ENCODE peak calls at places on chromosomes 11 and 22, in nine cellular contexts. One of them, this sample, is unnamed.

GRCh38 chr11:67416416-67417335 is 1.2 kb downstream of the CARNS1 start:
- DNase-seq in activated CD4-positive, alpha-beta memory T cell treated with anti-CD3 and anti-CD28 coated beads, Interleukin-2, amount 10 ng/mL, durations not matched to agents 7 days and 5 days: peak
- DNase-seq in midbrain: no peak
- DNase-seq in sciatic nerve: no peak
- DNase-seq in upper lobe of right lung: peak
- DNase-seq in natural killer cell: no peak
- DNase-seq in NCI-H524: no peak
- DNase-seq in lung: peak
- DNase-seq in Right ventricle myocardium superior: peak
- DNase-seq in this sample: no peak

GRCh38 chr22:50016988-50017700 is 4.6 kb upstream of the IL17REL start:
- DNase-seq in sciatic nerve: peak
- DNase-seq in upper lobe of right lung: no peak
- DNase-seq in midbrain: no peak
- DNase-seq in natural killer cell: no peak
- DNase-seq in activated CD4-positive, alpha-beta memory T cell treated with anti-CD3 and anti-CD28 coated beads, Interleukin-2, amount 10 ng/mL, durations not matched to agents 7 days and 5 days: peak
- DNase-seq in Right ventricle myocardium superior: peak
- DNase-seq in lung: no peak
- DNase-seq in NCI-H524: no peak
- DNase-seq in this sample: peak

GRCh38 chr11:132131962-132132361 is 761.5 kb downstream of the NTM start:
- DNase-seq in NCI-H524: no peak
- DNase-seq in Right ventricle myocardium superior: no peak
- DNase-seq in midbrain: no peak
- DNase-seq in natural killer cell: no peak
- DNase-seq in lung: no peak
- DNase-seq in sciatic nerve: no peak
- DNase-seq in upper lobe of right lung: no peak
- DNase-seq in activated CD4-positive, alpha-beta memory T cell treated with anti-CD3 and anti-CD28 coated beads, Interleukin-2, amount 10 ng/mL, durations not matched to agents 7 days and 5 days: no peak
- DNase-seq in this sample: no peak

GRCh38 chr11:126328001-126328390 is 24.1 kb downstream of the DCPS start:
- DNase-seq in upper lobe of right lung: peak
- DNase-seq in natural killer cell: no peak
- DNase-seq in sciatic nerve: no peak
- DNase-seq in Right ventricle myocardium superior: no peak
- DNase-seq in lung: no peak
- DNase-seq in NCI-H524: no peak
- DNase-seq in activated CD4-positive, alpha-beta memory T cell treated with anti-CD3 and anti-CD28 coated beads, Interleukin-2, amount 10 ng/mL, durations not matched to agents 7 days and 5 days: no peak
- DNase-seq in midbrain: no peak
- DNase-seq in this sample: no peak

GRCh38 chr11:326842-327580 is 6.4 kb upstream of the IFITM3 start:
- DNase-seq in natural killer cell: no peak
- DNase-seq in upper lobe of right lung: peak
- DNase-seq in activated CD4-positive, alpha-beta memory T cell treated with anti-CD3 and anti-CD28 coated beads, Interleukin-2, amount 10 ng/mL, durations not matched to agents 7 days and 5 days: peak
- DNase-seq in lung: peak
- DNase-seq in Right ventricle myocardium superior: peak
- DNase-seq in sciatic nerve: peak
- DNase-seq in midbrain: peak
- DNase-seq in NCI-H524: no peak
- DNase-seq in this sample: no peak

GRCh38 chr11:131894615-131895544 is 524.5 kb downstream of the NTM start:
- DNase-seq in lung: no peak
- DNase-seq in midbrain: no peak
- DNase-seq in Right ventricle myocardium superior: peak
- DNase-seq in upper lobe of right lung: no peak
- DNase-seq in activated CD4-positive, alpha-beta memory T cell treated with anti-CD3 and anti-CD28 coated beads, Interleukin-2, amount 10 ng/mL, durations not matched to agents 7 days and 5 days: no peak
- DNase-seq in sciatic nerve: no peak
- DNase-seq in natural killer cell: no peak
- DNase-seq in NCI-H524: no peak
- DNase-seq in this sample: no peak

GRCh38 chr11:111977141-111978027 is 40.2 kb downstream of the DIXDC1 start:
- DNase-seq in sciatic nerve: peak
- DNase-seq in natural killer cell: no peak
- DNase-seq in lung: peak
- DNase-seq in Right ventricle myocardium superior: peak
- DNase-seq in upper lobe of right lung: peak
- DNase-seq in activated CD4-positive, alpha-beta memory T cell treated with anti-CD3 and anti-CD28 coated beads, Interleukin-2, amount 10 ng/mL, durations not matched to agents 7 days and 5 days: peak
- DNase-seq in midbrain: peak
- DNase-seq in NCI-H524: no peak
- DNase-seq in this sample: no peak

GRCh38 chr11:69636512-69636866 is 4.5 kb upstream of the CCND1 start:
- DNase-seq in upper lobe of right lung: peak
- DNase-seq in lung: peak
- DNase-seq in natural killer cell: no peak
- DNase-seq in sciatic nerve: peak
- DNase-seq in midbrain: peak
- DNase-seq in Right ventricle myocardium superior: peak
- DNase-seq in activated CD4-positive, alpha-beta memory T cell treated with anti-CD3 and anti-CD28 coated beads, Interleukin-2, amount 10 ng/mL, durations not matched to agents 7 days and 5 days: no peak
- DNase-seq in NCI-H524: peak
- DNase-seq in this sample: peak

GRCh38 chr11:68036141-68036716 is 2.6 kb upstream of the TCIRG1 start:
- DNase-seq in sciatic nerve: no peak
- DNase-seq in lung: peak
- DNase-seq in activated CD4-positive, alpha-beta memory T cell treated with anti-CD3 and anti-CD28 coated beads, Interleukin-2, amount 10 ng/mL, durations not matched to agents 7 days and 5 days: no peak
- DNase-seq in midbrain: no peak
- DNase-seq in upper lobe of right lung: peak
- DNase-seq in Right ventricle myocardium superior: peak
- DNase-seq in natural killer cell: no peak
- DNase-seq in NCI-H524: no peak
- DNase-seq in this sample: no peak

GRCh38 chr22:37546436-37547248 is 13.6 kb upstream of the CDC42EP1 start:
- DNase-seq in activated CD4-positive, alpha-beta memory T cell treated with anti-CD3 and anti-CD28 coated beads, Interleukin-2, amount 10 ng/mL, durations not matched to agents 7 days and 5 days: no peak
- DNase-seq in Right ventricle myocardium superior: peak
- DNase-seq in sciatic nerve: no peak
- DNase-seq in natural killer cell: no peak
- DNase-seq in upper lobe of right lung: peak
- DNase-seq in lung: no peak
- DNase-seq in NCI-H524: no peak
- DNase-seq in midbrain: peak
- DNase-seq in this sample: no peak

GRCh38 chr11:10806206-10806605 is 2.5 kb downstream of the EIF4G2 start:
- DNase-seq in Right ventricle myocardium superior: no peak
- DNase-seq in natural killer cell: no peak
- DNase-seq in lung: no peak
- DNase-seq in NCI-H524: no peak
- DNase-seq in sciatic nerve: no peak
- DNase-seq in activated CD4-positive, alpha-beta memory T cell treated with anti-CD3 and anti-CD28 coated beads, Interleukin-2, amount 10 ng/mL, durations not matched to agents 7 days and 5 days: no peak
- DNase-seq in upper lobe of right lung: no peak
- DNase-seq in midbrain: no peak
- DNase-seq in this sample: no peak

GRCh38 chr22:41847300-41847699 is 14.4 kb downstream of the SREBF2 start:
- DNase-seq in natural killer cell: no peak
- DNase-seq in sciatic nerve: no peak
- DNase-seq in upper lobe of right lung: no peak
- DNase-seq in activated CD4-positive, alpha-beta memory T cell treated with anti-CD3 and anti-CD28 coated beads, Interleukin-2, amount 10 ng/mL, durations not matched to agents 7 days and 5 days: no peak
- DNase-seq in Right ventricle myocardium superior: no peak
- DNase-seq in midbrain: no peak
- DNase-seq in lung: no peak
- DNase-seq in NCI-H524: no peak
- DNase-seq in this sample: no peak

GRCh38 chr11:73870261-73870660 is 6.4 kb downstream of the COA4 start:
- DNase-seq in natural killer cell: no peak
- DNase-seq in midbrain: no peak
- DNase-seq in activated CD4-positive, alpha-beta memory T cell treated with anti-CD3 and anti-CD28 coated beads, Interleukin-2, amount 10 ng/mL, durations not matched to agents 7 days and 5 days: no peak
- DNase-seq in Right ventricle myocardium superior: no peak
- DNase-seq in NCI-H524: no peak
- DNase-seq in lung: no peak
- DNase-seq in upper lobe of right lung: no peak
- DNase-seq in sciatic nerve: no peak
- DNase-seq in this sample: no peak

GRCh38 chr11:121723261-121723741 is 270.5 kb upstream of the SORL1-AS1 start:
- DNase-seq in midbrain: peak
- DNase-seq in Right ventricle myocardium superior: peak
- DNase-seq in lung: no peak
- DNase-seq in natural killer cell: no peak
- DNase-seq in activated CD4-positive, alpha-beta memory T cell treated with anti-CD3 and anti-CD28 coated beads, Interleukin-2, amount 10 ng/mL, durations not matched to agents 7 days and 5 days: no peak
- DNase-seq in sciatic nerve: peak
- DNase-seq in upper lobe of right lung: no peak
- DNase-seq in NCI-H524: no peak
- DNase-seq in this sample: no peak

GRCh38 chr11:64549969-64550368 is 41.1 kb upstream of the SLC22A12 start:
- DNase-seq in lung: no peak
- DNase-seq in upper lobe of right lung: no peak
- DNase-seq in natural killer cell: no peak
- DNase-seq in sciatic nerve: no peak
- DNase-seq in Right ventricle myocardium superior: no peak
- DNase-seq in NCI-H524: no peak
- DNase-seq in midbrain: no peak
- DNase-seq in activated CD4-positive, alpha-beta memory T cell treated with anti-CD3 and anti-CD28 coated beads, Interleukin-2, amount 10 ng/mL, durations not matched to agents 7 days and 5 days: no peak
- DNase-seq in this sample: no peak

GRCh38 chr11:112440518-112440917 is 179.9 kb upstream of the PLET1 start:
- DNase-seq in upper lobe of right lung: no peak
- DNase-seq in activated CD4-positive, alpha-beta memory T cell treated with anti-CD3 and anti-CD28 coated beads, Interleukin-2, amount 10 ng/mL, durations not matched to agents 7 days and 5 days: no peak
- DNase-seq in sciatic nerve: no peak
- DNase-seq in natural killer cell: no peak
- DNase-seq in midbrain: no peak
- DNase-seq in lung: no peak
- DNase-seq in Right ventricle myocardium superior: no peak
- DNase-seq in NCI-H524: no peak
- DNase-seq in this sample: peak

GRCh38 chr22:49962751-49963646 is 2.4 kb downstream of the PIM3 start:
- DNase-seq in lung: peak
- DNase-seq in midbrain: no peak
- DNase-seq in Right ventricle myocardium superior: peak
- DNase-seq in activated CD4-positive, alpha-beta memory T cell treated with anti-CD3 and anti-CD28 coated beads, Interleukin-2, amount 10 ng/mL, durations not matched to agents 7 days and 5 days: peak
- DNase-seq in NCI-H524: no peak
- DNase-seq in natural killer cell: peak
- DNase-seq in sciatic nerve: peak
- DNase-seq in upper lobe of right lung: peak
- DNase-seq in this sample: no peak

GRCh38 chr22:26313291-26313690 is 115.8 kb upstream of the ASPHD2 start:
- DNase-seq in lung: no peak
- DNase-seq in sciatic nerve: no peak
- DNase-seq in upper lobe of right lung: no peak
- DNase-seq in activated CD4-positive, alpha-beta memory T cell treated with anti-CD3 and anti-CD28 coated beads, Interleukin-2, amount 10 ng/mL, durations not matched to agents 7 days and 5 days: no peak
- DNase-seq in midbrain: no peak
- DNase-seq in natural killer cell: no peak
- DNase-seq in Right ventricle myocardium superior: no peak
- DNase-seq in NCI-H524: no peak
- DNase-seq in this sample: no peak

GRCh38 chr11:94871491-94872185 is 101.7 kb downstream of the CWC15 start:
- DNase-seq in NCI-H524: no peak
- DNase-seq in sciatic nerve: no peak
- DNase-seq in natural killer cell: no peak
- DNase-seq in lung: no peak
- DNase-seq in Right ventricle myocardium superior: no peak
- DNase-seq in upper lobe of right lung: no peak
- DNase-seq in midbrain: no peak
- DNase-seq in activated CD4-positive, alpha-beta memory T cell treated with anti-CD3 and anti-CD28 coated beads, Interleukin-2, amount 10 ng/mL, durations not matched to agents 7 days and 5 days: no peak
- DNase-seq in this sample: no peak

GRCh38 chr22:21632237-21632895 is at the start of gene CCDC116:
- DNase-seq in Right ventricle myocardium superior: peak
- DNase-seq in upper lobe of right lung: peak
- DNase-seq in activated CD4-positive, alpha-beta memory T cell treated with anti-CD3 and anti-CD28 coated beads, Interleukin-2, amount 10 ng/mL, durations not matched to agents 7 days and 5 days: peak
- DNase-seq in NCI-H524: no peak
- DNase-seq in lung: no peak
- DNase-seq in natural killer cell: peak
- DNase-seq in sciatic nerve: no peak
- DNase-seq in midbrain: no peak
- DNase-seq in this sample: no peak

GRCh38 chr22:36540867-36541642 is 12.1 kb upstream of the EIF3D start:
- DNase-seq in lung: no peak
- DNase-seq in sciatic nerve: no peak
- DNase-seq in midbrain: no peak
- DNase-seq in activated CD4-positive, alpha-beta memory T cell treated with anti-CD3 and anti-CD28 coated beads, Interleukin-2, amount 10 ng/mL, durations not matched to agents 7 days and 5 days: no peak
- DNase-seq in Right ventricle myocardium superior: no peak
- DNase-seq in natural killer cell: no peak
- DNase-seq in NCI-H524: no peak
- DNase-seq in upper lobe of right lung: no peak
- DNase-seq in this sample: no peak

GRCh38 chr11:73218106-73218829 is at the start of gene P2RY2:
- DNase-seq in sciatic nerve: peak
- DNase-seq in natural killer cell: peak
- DNase-seq in midbrain: peak
- DNase-seq in lung: peak
- DNase-seq in Right ventricle myocardium superior: peak
- DNase-seq in upper lobe of right lung: peak
- DNase-seq in activated CD4-positive, alpha-beta memory T cell treated with anti-CD3 and anti-CD28 coated beads, Interleukin-2, amount 10 ng/mL, durations not matched to agents 7 days and 5 days: peak
- DNase-seq in NCI-H524: no peak
- DNase-seq in this sample: no peak

GRCh38 chr11:82906931-82907330 is 5.4 kb downstream of the DDIAS start:
- DNase-seq in lung: no peak
- DNase-seq in midbrain: no peak
- DNase-seq in activated CD4-positive, alpha-beta memory T cell treated with anti-CD3 and anti-CD28 coated beads, Interleukin-2, amount 10 ng/mL, durations not matched to agents 7 days and 5 days: no peak
- DNase-seq in Right ventricle myocardium superior: no peak
- DNase-seq in upper lobe of right lung: no peak
- DNase-seq in sciatic nerve: no peak
- DNase-seq in natural killer cell: no peak
- DNase-seq in NCI-H524: no peak
- DNase-seq in this sample: no peak

GRCh38 chr11:44018127-44018521 is 29.7 kb upstream of the ACCSL start:
- DNase-seq in sciatic nerve: no peak
- DNase-seq in upper lobe of right lung: no peak
- DNase-seq in lung: no peak
- DNase-seq in activated CD4-positive, alpha-beta memory T cell treated with anti-CD3 and anti-CD28 coated beads, Interleukin-2, amount 10 ng/mL, durations not matched to agents 7 days and 5 days: no peak
- DNase-seq in Right ventricle myocardium superior: no peak
- DNase-seq in midbrain: no peak
- DNase-seq in NCI-H524: no peak
- DNase-seq in natural killer cell: no peak
- DNase-seq in this sample: no peak

GRCh38 chr11:66768818-66769217 is 39.8 kb upstream of the SPTBN2 start:
- DNase-seq in sciatic nerve: no peak
- DNase-seq in activated CD4-positive, alpha-beta memory T cell treated with anti-CD3 and anti-CD28 coated beads, Interleukin-2, amount 10 ng/mL, durations not matched to agents 7 days and 5 days: no peak
- DNase-seq in natural killer cell: no peak
- DNase-seq in upper lobe of right lung: no peak
- DNase-seq in NCI-H524: no peak
- DNase-seq in Right ventricle myocardium superior: no peak
- DNase-seq in midbrain: no peak
- DNase-seq in lung: no peak
- DNase-seq in this sample: no peak

GRCh38 chr22:44724859-44725258 is 22.9 kb downstream of the PRR5 start:
- DNase-seq in lung: no peak
- DNase-seq in midbrain: no peak
- DNase-seq in upper lobe of right lung: no peak
- DNase-seq in activated CD4-positive, alpha-beta memory T cell treated with anti-CD3 and anti-CD28 coated beads, Interleukin-2, amount 10 ng/mL, durations not matched to agents 7 days and 5 days: no peak
- DNase-seq in sciatic nerve: no peak
- DNase-seq in Right ventricle myocardium superior: no peak
- DNase-seq in NCI-H524: no peak
- DNase-seq in natural killer cell: no peak
- DNase-seq in this sample: no peak

GRCh38 chr11:47606731-47607130 is 12.5 kb upstream of the C1QTNF4 start:
- DNase-seq in NCI-H524: no peak
- DNase-seq in sciatic nerve: no peak
- DNase-seq in upper lobe of right lung: no peak
- DNase-seq in lung: no peak
- DNase-seq in natural killer cell: no peak
- DNase-seq in activated CD4-positive, alpha-beta memory T cell treated with anti-CD3 and anti-CD28 coated beads, Interleukin-2, amount 10 ng/mL, durations not matched to agents 7 days and 5 days: no peak
- DNase-seq in midbrain: no peak
- DNase-seq in Right ventricle myocardium superior: no peak
- DNase-seq in this sample: no peak